ENCODE peak calls at places on chromosomes 4 and X, in five cellular contexts. R is HCT116, L is astrocyte, S is hepatocyte, Z is mesendoderm. D is an unnamed sample.

GRCh38 chrX:51487960-51488267 is 8.5 kb downstream of the NUDT11 start:
- DNase-seq in R (no peak), L (peak), S (no peak), Z (no peak), D (no peak)

GRCh38 chrX:112779139-112779538 is 61.5 kb downstream of the AMOT start:
- DNase-seq in R (no peak), L (no peak), S (no peak), Z (no peak), D (no peak)

GRCh38 chrX:17617794-17618193 is 119.5 kb upstream of the SCML1 start:
- DNase-seq in R (no peak), L (peak), S (no peak), Z (no peak), D (no peak)

GRCh38 chr4:174873931-174874330 is 44.2 kb upstream of the ADAM29 start:
- DNase-seq in R (peak), L (no peak), S (no peak), Z (peak), D (no peak)

GRCh38 chr4:128846063-128846462 is 36.6 kb downstream of the JADE1 start:
- DNase-seq in R (no peak), L (no peak), S (no peak), Z (no peak), D (no peak)

GRCh38 chr4:144176476-144176875 is 36.0 kb upstream of the GYPA start:
- DNase-seq in R (no peak), L (peak), S (no peak), Z (no peak), D (no peak)

GRCh38 chrX:31500920-31501319 is 429.1 kb upstream of the FTHL17 start:
- DNase-seq in R (no peak), L (peak), S (no peak), Z (peak), D (no peak)

GRCh38 chrX:129945131-129945530 is 37.3 kb upstream of the BCORL1 start:
- DNase-seq in R (no peak), L (no peak), S (no peak), Z (no peak), D (no peak)

GRCh38 chrX:38880460-38880859 is 79.2 kb downstream of the MID1IP1 start:
- DNase-seq in R (no peak), L (peak), S (peak), Z (no peak), D (no peak)

GRCh38 chrX:19272452-19272851 is 71.3 kb upstream of the PDHA1 start:
- DNase-seq in R (no peak), L (peak), S (no peak), Z (no peak), D (peak)

GRCh38 chr4:125123710-125124109 is 191.0 kb upstream of the FAT4 start:
- DNase-seq in R (no peak), L (no peak), S (no peak), Z (no peak), D (peak)

GRCh38 chrX:10155137-10155536 is 1.6 kb upstream of the CLCN4 start:
- DNase-seq in R (no peak), L (no peak), S (no peak), Z (no peak), D (no peak)

GRCh38 chr4:78298618-78299017 is 241.5 kb downstream of the FRAS1 start:
- DNase-seq in R (no peak), L (peak), S (no peak), Z (no peak), D (peak)

GRCh38 chr4:157291071-157291470 is 70.5 kb downstream of the GRIA2 start:
- DNase-seq in R (no peak), L (no peak), S (no peak), Z (peak), D (peak)

GRCh38 chrX:41472231-41472815 is 25.2 kb downstream of the NYX start:
- DNase-seq in R (peak), L (peak), S (no peak), Z (peak), D (no peak)

GRCh38 chrX:104568304-104568915 is 2.4 kb downstream of the IL1RAPL2 start:
- DNase-seq in R (no peak), L (no peak), S (no peak), Z (no peak), D (peak)

GRCh38 chr4:40722576-40723161 is 27.1 kb upstream of the NSUN7 start:
- DNase-seq in R (no peak), L (no peak), S (peak), Z (no peak), D (peak)

GRCh38 chrX:25998687-25999086 is 139.5 kb upstream of the MAGEB18 start:
- DNase-seq in R (no peak), L (no peak), S (no peak), Z (no peak), D (no peak)

GRCh38 chr4:174523003-174523693 is 860 bp upstream of the HPGD start:
- DNase-seq in R (no peak), L (no peak), S (no peak), Z (peak), D (no peak)

GRCh38 chr4:183920512-183920911 is 15.4 kb downstream of the STOX2 start:
- DNase-seq in R (no peak), L (no peak), S (no peak), Z (peak), D (no peak)

GRCh38 chr4:119872344-119873031 is 194.2 kb downstream of the MAD2L1 start:
- DNase-seq in R (no peak), L (no peak), S (peak), Z (no peak), D (no peak)

GRCh38 chr4:85681194-85681803 is 206.3 kb downstream of the ARHGAP24 start:
- DNase-seq in R (no peak), L (peak), S (no peak), Z (no peak), D (no peak)

GRCh38 chrX:154352012-154352401 is 22.4 kb downstream of the FLNA start:
- DNase-seq in R (no peak), L (no peak), S (no peak), Z (no peak), D (peak)

GRCh38 chr4:177483271-177483670 is 41.0 kb upstream of the AGA start:
- DNase-seq in R (no peak), L (no peak), S (no peak), Z (no peak), D (peak)
- H3K27ac ChIP-seq in R (no peak), L (peak), S (no peak), Z (no peak), D (no peak)

GRCh38 chrX:6279277-6279909 is 50.7 kb upstream of the NLGN4X start:
- DNase-seq in R (no peak), L (no peak), S (no peak), Z (no peak), D (no peak)
- H3K27ac ChIP-seq in R (no peak), L (no peak), S (no peak), Z (peak), D (no peak)

GRCh38 chrX:149518236-149518635 is 13.1 kb upstream of the IDS start:
- DNase-seq in R (no peak), L (no peak), S (no peak), Z (no peak), D (no peak)
- H3K27ac ChIP-seq in R (no peak), L (no peak), S (no peak), Z (no peak), D (no peak)

DNA sequence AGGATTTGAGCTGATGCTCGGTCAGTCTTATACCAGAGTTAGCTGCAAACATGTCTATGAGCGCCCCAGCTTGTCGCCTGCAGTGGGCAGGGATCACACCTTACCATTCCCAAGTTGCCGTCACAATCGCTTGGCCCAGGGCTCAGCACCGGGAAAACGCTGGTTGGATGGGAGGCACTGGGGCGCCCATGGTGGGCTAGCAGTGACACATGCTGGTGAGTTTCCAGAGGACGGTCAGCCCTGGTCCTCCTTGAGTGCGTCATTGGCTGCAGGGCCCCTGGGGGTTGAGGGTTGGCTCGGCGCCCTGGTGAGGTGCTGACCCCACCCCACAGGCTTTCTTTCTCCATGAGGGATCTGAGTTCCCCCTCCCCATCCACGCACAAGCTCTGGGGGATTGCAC is 50.4 kb downstream of the SORCS2 start:
- DNase-seq in R (no peak), L (no peak), S (no peak), Z (no peak), D (no peak)
- H3K27ac ChIP-seq in R (no peak), L (no peak), S (no peak), Z (no peak), D (no peak)

GRCh38 chrX:150692837-150693781 is at the start of gene MTMR1:
- DNase-seq in R (no peak), L (no peak), S (peak), Z (peak), D (no peak)

GRCh38 chrX:150696264-150696789 is 3.1 kb downstream of the MTMR1 start:
- DNase-seq in R (no peak), L (no peak), S (no peak), Z (no peak), D (no peak)

GRCh38 chrX:150694738-150695410 is 1.7 kb downstream of the MTMR1 start:
- DNase-seq in R (no peak), L (no peak), S (no peak), Z (no peak), D (no peak)

GRCh38 chrX:150692296-150692695 is 900 bp upstream of the MTMR1 start:
- DNase-seq in R (no peak), L (no peak), S (no peak), Z (no peak), D (no peak)

DNA sequence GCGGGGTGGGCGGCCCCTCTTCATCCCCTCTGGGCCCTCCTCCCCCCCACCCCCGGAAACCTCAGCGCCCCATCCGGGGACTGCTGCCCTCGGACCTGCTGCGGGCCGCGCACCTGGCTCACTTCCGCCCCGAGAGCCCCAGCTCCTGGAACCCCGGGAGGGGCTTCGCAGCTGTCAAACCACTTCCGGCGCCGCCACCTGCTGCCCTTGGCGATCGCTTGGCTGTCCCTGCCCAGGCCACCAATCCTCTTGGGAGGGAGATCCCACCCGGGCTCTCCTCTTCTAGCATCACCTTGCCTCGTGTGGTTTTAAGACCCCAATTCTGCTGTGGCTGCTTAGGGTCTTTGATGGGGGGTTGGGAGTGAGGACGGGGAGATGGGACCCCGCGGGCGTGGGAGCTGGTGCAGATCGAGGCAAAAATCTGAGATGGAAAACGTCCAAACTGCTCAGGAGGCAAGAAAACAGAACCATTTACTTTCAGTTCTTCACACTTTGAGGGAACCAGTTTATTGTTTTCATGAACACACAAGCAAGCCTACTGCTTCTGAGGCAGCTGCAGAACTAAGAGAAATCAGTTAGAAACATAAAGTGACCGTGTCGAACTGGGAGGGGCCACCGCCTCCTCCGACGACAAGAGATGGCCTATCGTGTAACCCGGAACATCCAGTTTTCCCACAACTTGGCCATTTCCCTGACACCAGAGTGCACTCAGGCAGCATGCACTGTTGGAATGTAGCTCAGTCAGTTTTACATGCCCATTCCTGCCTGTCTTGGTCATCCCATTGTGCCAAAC is 782 bp downstream of the MTMR1 start:
- DNase-seq in R (peak), L (peak), S (peak), Z (peak), D (peak)
- H3K27ac ChIP-seq in R (peak), L (peak), S (peak), Z (no peak), D (no peak)

GRCh38 chr4:88661724-88662123 is 35.9 kb downstream of the NAP1L5 start:
- DNase-seq in R (no peak), L (peak), S (peak), Z (no peak), D (peak)

GRCh38 chr4:88655226-88655625 is 42.4 kb downstream of the NAP1L5 start:
- DNase-seq in R (no peak), L (no peak), S (no peak), Z (no peak), D (no peak)

GRCh38 chr4:88660446-88661294 is 37.0 kb downstream of the NAP1L5 start:
- DNase-seq in R (no peak), L (peak), S (no peak), Z (no peak), D (no peak)

GRCh38 chr4:88659890-88660208 is 37.8 kb downstream of the NAP1L5 start:
- DNase-seq in R (no peak), L (no peak), S (peak), Z (no peak), D (no peak)

DNA sequence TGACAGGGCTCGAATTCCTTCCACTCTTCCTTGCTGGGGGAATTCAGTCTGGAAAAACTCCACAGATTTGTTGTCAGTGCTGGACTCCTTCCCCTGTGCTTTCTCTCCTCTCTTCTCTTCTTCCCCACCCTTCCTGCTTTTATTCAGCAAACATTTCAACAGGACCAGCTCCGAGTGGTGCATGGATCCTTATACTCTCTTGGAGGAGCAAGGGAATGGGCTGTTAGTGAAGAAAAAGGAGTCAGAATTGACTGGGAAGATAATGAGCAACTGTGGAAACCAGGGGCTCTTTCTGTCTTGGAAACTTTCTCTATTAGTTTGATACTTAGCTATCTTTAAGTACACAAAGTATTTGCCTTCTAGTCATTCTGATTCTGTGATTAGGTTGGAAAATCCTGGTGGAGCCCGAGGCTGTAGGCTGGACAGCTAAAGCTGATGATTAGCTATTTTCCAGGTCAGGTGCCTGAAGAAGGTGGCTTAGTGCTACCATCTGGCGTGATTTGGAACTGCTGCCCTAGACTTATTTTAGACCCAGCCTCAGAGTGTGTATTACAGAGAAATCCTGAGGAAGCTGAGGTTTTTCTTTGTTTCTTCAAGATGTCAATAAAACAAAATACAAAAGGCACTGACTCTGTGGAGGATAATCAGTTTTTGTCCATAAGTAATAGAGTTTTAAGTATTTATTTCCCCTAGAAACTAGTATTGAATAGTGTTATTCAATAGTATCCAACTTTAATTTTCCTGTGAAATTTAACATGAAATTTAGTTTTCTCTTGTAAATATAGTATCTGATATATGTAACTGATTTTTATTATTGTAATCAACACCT is 38.4 kb downstream of the NAP1L5 start:
- DNase-seq in R (peak), L (peak), S (peak), Z (peak), D (peak)
- H3K27ac ChIP-seq in R (no peak), L (peak), S (peak), Z (no peak), D (peak)

DNA sequence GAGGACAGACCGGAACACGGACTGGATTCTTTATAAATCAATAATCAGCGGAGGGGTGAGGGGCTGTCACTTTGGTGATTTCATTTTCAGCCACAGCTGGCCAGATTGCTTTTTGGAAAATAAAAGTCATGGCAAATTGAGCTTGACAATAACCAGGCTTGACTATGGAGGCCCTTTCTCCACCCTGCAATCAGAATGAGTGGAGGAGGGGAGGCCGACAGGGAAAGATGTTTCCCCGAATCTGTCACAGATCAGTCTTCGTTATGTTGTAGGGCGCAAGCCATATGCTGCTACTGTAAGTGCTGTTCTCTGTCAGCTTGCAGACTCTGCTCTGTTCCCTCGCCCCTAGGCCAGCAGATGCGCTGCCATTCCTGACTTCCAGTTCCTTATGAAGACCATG is 114.0 kb downstream of the MGST2 start:
- DNase-seq in R (no peak), L (no peak), S (no peak), Z (no peak), D (no peak)
- H3K27ac ChIP-seq in R (no peak), L (no peak), S (no peak), Z (no peak), D (no peak)